ENCODE peak calls at places on chromosome 17, in eight cellular contexts. V is AG04450, F is tibial nerve, N is fibroblast of lung, W is brain microvascular endothelial cell, Q is GM12878, M is astrocyte, O is heart left ventricle. I is an unnamed sample.

GRCh38 chr17:37458805-37459204 is 30.9 kb upstream of the DUSP14 start:
- DNase-seq in M (peak; percentile 73), W (peak; percentile 79), F (no peak), V (peak; percentile 23), Q (no peak), O (no peak), N (peak; percentile 79), I (no peak)

GRCh38 chr17:45098081-45098868 is 34.0 kb downstream of the PLCD3 start:
- DNase-seq in F (no peak), V (no peak), O (no peak), W (no peak), M (no peak), N (no peak), Q (no peak), I (no peak)

GRCh38 chr17:73027130-73027741 is 65.3 kb downstream of the SLC39A11 start:
- DNase-seq in M (peak; percentile 76), W (peak; percentile 22), Q (no peak), V (no peak), O (no peak), N (peak; percentile 79), F (no peak), I (no peak)

GRCh38 chr17:48241131-48241591 is 133.6 kb downstream of the SNX11 start:
- DNase-seq in Q (peak; percentile 54), M (peak; percentile 73), N (peak; percentile 82), W (peak; percentile 89), V (no peak), F (peak; percentile 7), O (peak; percentile 61), I (no peak)

GRCh38 chr17:72530409-72530808 is 409.6 kb downstream of the SOX9 start:
- DNase-seq in O (no peak), Q (no peak), V (no peak), F (no peak), N (no peak), W (no peak), M (no peak), I (no peak)

GRCh38 chr17:30271102-30271501 is 20.6 kb downstream of the BLMH start:
- DNase-seq in V (no peak), F (no peak), M (peak; percentile 21), W (peak; percentile 79), Q (no peak), N (peak; percentile 50), O (no peak), I (no peak)

GRCh38 chr17:18360518-18360917 is 2.8 kb downstream of the SHMT1 start:
- DNase-seq in Q (no peak), N (no peak), F (no peak), W (no peak), V (no peak), M (no peak), O (no peak), I (no peak)

GRCh38 chr17:68981288-68981687 is 26.1 kb upstream of the ABCA8 start:
- DNase-seq in V (peak; percentile 3), F (peak; percentile 84), Q (peak; percentile 32), M (peak; percentile 67), N (peak; percentile 74), O (peak; percentile 64), W (peak; percentile 74), I (no peak)

GRCh38 chr17:47651704-47652103 is 2.0 kb downstream of the KPNB1 start:
- DNase-seq in V (no peak), O (no peak), M (no peak), F (no peak), W (no peak), N (no peak), Q (no peak), I (no peak)

GRCh38 chr17:59366773-59367656 is 35.6 kb downstream of the YPEL2 start:
- DNase-seq in M (peak; percentile 74), V (no peak), Q (no peak), N (peak; percentile 83), F (no peak), W (peak; percentile 60), O (peak; percentile 60), I (no peak)

GRCh38 chr17:3571043-3571900 is 13.7 kb upstream of the TRPV3 start:
- DNase-seq in V (no peak), Q (no peak), W (no peak), N (no peak), M (no peak), F (no peak), O (peak; percentile 10), I (no peak)

GRCh38 chr17:42194133-42194899 is at the start of gene GHDC:
- DNase-seq in Q (peak; percentile 53), O (peak; percentile 91), V (peak; percentile 30), M (peak; percentile 52), N (peak; percentile 70), W (peak; percentile 57), F (peak; percentile 87), I (peak; percentile 87)

GRCh38 chr17:49371178-49371834 is 9.3 kb upstream of the ZNF652 start:
- DNase-seq in M (no peak), W (no peak), O (no peak), Q (no peak), F (no peak), V (no peak), N (no peak), I (peak; percentile 42)

GRCh38 chr17:7440113-7440822 is 956 bp downstream of the FGF11 start:
- DNase-seq in Q (no peak), M (no peak), W (no peak), O (peak; percentile 81), V (no peak), N (no peak), F (no peak), I (peak; percentile 31)

GRCh38 chr17:41345992-41346391 is 4.6 kb downstream of the KRT33A start:
- DNase-seq in M (no peak), O (no peak), W (no peak), Q (no peak), F (no peak), V (no peak), N (no peak), I (no peak)

GRCh38 chr17:11747441-11747840 is 149.2 kb downstream of the DNAH9 start:
- DNase-seq in V (no peak), W (no peak), Q (no peak), M (no peak), O (no peak), N (no peak), F (no peak), I (no peak)

DNA sequence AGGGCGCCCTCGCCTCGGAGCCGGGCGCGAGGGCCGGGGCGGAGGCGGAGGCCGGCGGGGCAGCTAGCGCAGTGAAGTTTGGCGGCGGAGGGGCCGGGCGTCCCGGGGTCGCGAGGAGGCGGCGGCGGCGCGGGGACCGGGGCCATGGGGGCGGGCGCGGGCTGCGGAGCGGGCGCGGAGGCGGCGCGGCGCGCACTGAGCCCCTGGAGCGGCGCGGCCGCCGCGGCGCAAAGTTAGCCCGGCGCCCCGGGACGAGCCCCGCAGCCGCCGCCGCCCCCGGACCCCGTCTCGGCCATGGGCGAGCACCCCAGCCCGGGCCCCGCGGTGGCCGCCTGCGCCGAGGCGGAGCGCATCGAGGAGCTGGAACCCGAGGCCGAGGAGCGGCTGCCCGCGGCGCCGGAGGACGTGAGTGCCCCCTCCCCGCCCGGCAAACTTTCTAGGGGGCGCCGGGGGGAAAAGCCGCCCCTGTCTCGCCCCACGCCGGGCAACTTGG is 310 bp downstream of the RHBDL3 start:
- DNase-seq in M (no peak), O (no peak), V (no peak), F (no peak), W (no peak), Q (no peak), N (no peak), I (no peak)
- H3K27me3 ChIP-seq in M (peaks cover 63% of the 10 kb centered on the region), O (peaks cover 8% of the 10 kb centered on the region), V (peaks cover 80% of the 10 kb centered on the region), F (no peaks in the 10 kb centered on the region), W (peaks cover 43% of the 10 kb centered on the region), Q (peaks cover 25% of the 10 kb centered on the region), N (peaks cover 66% of the 10 kb centered on the region), I (peaks cover 87% of the 10 kb centered on the region)

DNA sequence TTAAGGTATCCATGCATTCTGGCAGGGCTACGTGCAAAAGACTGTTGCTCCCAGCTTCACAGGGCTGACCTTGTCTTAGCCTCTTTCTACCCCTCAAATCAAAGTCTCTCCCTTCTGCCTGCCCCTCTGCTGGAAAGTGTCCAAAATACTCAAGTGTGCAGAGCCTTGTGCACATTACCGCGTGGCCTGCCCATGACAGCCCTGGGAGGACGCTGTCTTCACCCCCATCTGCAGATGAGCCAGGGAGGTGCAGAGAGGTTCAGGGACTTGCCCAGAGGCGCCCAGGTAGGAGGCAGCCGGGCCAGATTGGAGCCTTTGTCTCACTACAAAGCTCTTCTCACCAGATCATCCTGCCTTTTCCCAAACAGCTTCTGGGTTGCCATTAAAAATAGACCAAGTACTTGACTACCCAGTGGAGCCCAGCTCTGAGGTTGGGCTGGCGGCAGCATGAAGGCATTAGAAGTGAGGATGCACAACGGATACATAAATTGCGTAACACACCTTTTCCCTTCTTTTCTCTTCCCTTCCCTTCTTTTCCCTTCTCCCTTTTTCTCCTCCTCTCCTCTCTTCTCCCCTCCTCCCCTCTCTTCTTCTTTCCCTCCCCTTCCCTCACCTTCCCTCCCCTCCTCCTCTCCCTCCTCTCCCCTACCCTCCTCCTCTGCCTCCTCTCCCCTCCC is 3.5 kb downstream of the CACNG4 start:
- DNase-seq in O (no peak), W (no peak), V (no peak), F (no peak), M (no peak), N (no peak), Q (no peak), I (no peak)
- H3K27me3 ChIP-seq in O (peaks cover 13% of the 10 kb centered on the region), W (peaks cover 46% of the 10 kb centered on the region), V (peaks cover 64% of the 10 kb centered on the region), F (no peaks in the 10 kb centered on the region), M (peaks cover 44% of the 10 kb centered on the region), N (peaks cover 42% of the 10 kb centered on the region), Q (peaks cover 19% of the 10 kb centered on the region), I (peaks cover 44% of the 10 kb centered on the region)

DNA sequence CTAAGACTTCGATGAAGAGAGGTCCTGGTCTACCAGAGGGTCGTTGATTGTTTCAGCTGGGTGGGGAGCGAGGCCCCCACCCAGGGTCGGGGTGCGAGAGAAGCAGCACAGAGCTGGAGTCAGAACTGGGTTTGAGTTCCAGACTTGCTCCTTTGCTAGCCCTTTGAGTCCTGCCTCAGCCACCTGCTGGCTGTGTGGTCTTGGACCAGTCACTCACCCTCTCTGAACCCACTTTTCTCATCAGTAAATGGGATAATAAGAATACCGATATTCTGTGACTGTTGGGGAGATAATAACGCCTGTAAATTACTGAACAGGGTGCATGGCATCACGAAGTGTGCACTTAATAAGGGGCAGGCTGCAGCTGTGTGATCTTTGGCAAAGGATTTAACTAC is 427 bp upstream of the MMP28 start:
- DNase-seq in W (no peak), F (no peak), M (no peak), V (no peak), N (no peak), O (no peak), Q (no peak), I (no peak)
- H3K27me3 ChIP-seq in W (peaks cover 16% of the 10 kb centered on the region), F (no peaks in the 10 kb centered on the region), M (peaks cover 34% of the 10 kb centered on the region), V (peaks cover 56% of the 10 kb centered on the region), N (peaks cover 69% of the 10 kb centered on the region), O (peaks cover 4% of the 10 kb centered on the region), Q (peaks cover 16% of the 10 kb centered on the region), I (peaks cover 32% of the 10 kb centered on the region)

GRCh38 chr17:77795685-77796084 is 162.8 kb upstream of the TNRC6C start:
- DNase-seq in V (no peak), O (peak; percentile 14), F (no peak), W (no peak), M (no peak), N (no peak), Q (no peak), I (no peak)

GRCh38 chr17:77794846-77795245 is 163.7 kb upstream of the TNRC6C start:
- DNase-seq in M (no peak), O (peak; percentile 13), W (no peak), N (no peak), F (no peak), V (no peak), Q (no peak), I (no peak)

GRCh38 chr17:77798481-77798880 is 160.0 kb upstream of the TNRC6C start:
- DNase-seq in O (peak; percentile 9), N (no peak), F (no peak), V (no peak), Q (no peak), W (no peak), M (no peak), I (no peak)

GRCh38 chr17:77793888-77794235 is 164.6 kb upstream of the TNRC6C start:
- DNase-seq in M (no peak), F (no peak), O (no peak), W (no peak), Q (no peak), V (no peak), N (no peak), I (no peak)

GRCh38 chr17:77796201-77796860 is 162.2 kb upstream of the TNRC6C start:
- DNase-seq in W (no peak), V (no peak), Q (no peak), N (peak; percentile 62), O (peak; percentile 18), M (peak; percentile 48), F (no peak), I (no peak)
- H3K27me3 ChIP-seq in W (peaks cover 10% of the 10 kb centered on the region), V (peaks cover 44% of the 10 kb centered on the region), Q (no peaks in the 10 kb centered on the region), N (no peaks in the 10 kb centered on the region), O (no peaks in the 10 kb centered on the region), M (peaks cover 23% of the 10 kb centered on the region), F (no peaks in the 10 kb centered on the region), I (no peaks in the 10 kb centered on the region)

I was measured in HAP-1.